ENCODE peak calls at places on chromosomes 4 and X, in six cellular contexts. C, O, T, F, J and L are unnamed samples.

GRCh38 chr4:169975131-169975836 is 50.9 kb downstream of the MFAP3L start:
- DNase-seq in O (no peak), T (no peak), F (no peak), C (no peak), J (no peak), L (no peak)

GRCh38 chrX:357693-358471 is 28.8 kb downstream of the PPP2R3B start:
- DNase-seq in O (no peak), F (peak), C (peak), J (no peak), T (no peak), L (no peak)

GRCh38 chr4:1177274-1178141 is 5.1 kb upstream of the SPON2 start:
- DNase-seq in J (no peak), O (no peak), F (peak), C (peak), T (no peak), L (peak)

GRCh38 chr4:41792166-41792565 is 43.6 kb upstream of the PHOX2B start:
- DNase-seq in T (no peak), F (no peak), C (no peak), O (no peak), J (no peak), L (no peak)

GRCh38 chr4:170979736-170980135 is 833.5 kb upstream of the GALNTL6 start:
- DNase-seq in F (no peak), O (no peak), C (no peak), T (no peak), J (no peak), L (peak)

GRCh38 chr4:103425406-103425805 is 227.3 kb upstream of the CENPE start:
- DNase-seq in C (no peak), J (no peak), F (no peak), T (no peak), O (no peak), L (no peak)

GRCh38 chr4:24274401-24275035 is 309.8 kb downstream of the DHX15 start:
- DNase-seq in T (no peak), O (peak), J (no peak), F (no peak), C (no peak), L (no peak)

GRCh38 chrX:30939928-30940327 is 50.9 kb upstream of the TAB3 start:
- DNase-seq in J (no peak), C (no peak), O (no peak), F (no peak), T (no peak), L (no peak)

GRCh38 chrX:40175416-40176255 is 77.9 kb upstream of the BCOR start:
- DNase-seq in C (peak), O (no peak), F (peak), J (peak), T (peak), L (peak)

GRCh38 chrX:144265641-144266040 is 381.8 kb downstream of the UBE2NL start:
- DNase-seq in F (no peak), J (no peak), C (no peak), O (no peak), T (no peak), L (no peak)

GRCh38 chr4:108690738-108691137 is 40.3 kb downstream of the OSTC start:
- DNase-seq in C (no peak), T (no peak), F (no peak), J (no peak), O (no peak), L (no peak)

GRCh38 chrX:118802857-118803256 is 20.8 kb upstream of the ZCCHC12 start:
- DNase-seq in T (no peak), C (no peak), F (no peak), J (no peak), O (peak), L (no peak)

GRCh38 chrX:132425744-132426318 is 63.0 kb downstream of the MBNL3 start:
- DNase-seq in T (no peak), J (no peak), F (no peak), C (no peak), O (no peak), L (no peak)

GRCh38 chrX:38987135-38987780 is 186.0 kb downstream of the MID1IP1 start:
- DNase-seq in F (no peak), C (peak), J (no peak), T (no peak), O (no peak), L (no peak)

GRCh38 chr4:55512922-55513571 is 33.7 kb downstream of the CLOCK start:
- DNase-seq in F (no peak), O (no peak), J (no peak), C (no peak), T (no peak), L (no peak)

GRCh38 chr4:813900-814299 is 12.0 kb downstream of the CPLX1 start:
- DNase-seq in C (no peak), O (no peak), F (no peak), J (no peak), T (peak), L (peak)

GRCh38 chr4:10095296-10095991 is 21.2 kb downstream of the WDR1 start:
- DNase-seq in F (peak), T (no peak), J (no peak), O (no peak), C (peak), L (no peak)

GRCh38 chrX:129768586-129769466 is 10.9 kb upstream of the SASH3 start:
- DNase-seq in F (no peak), O (peak), C (no peak), T (no peak), J (no peak), L (no peak)

GRCh38 chrX:111914398-111915092 is 38.6 kb downstream of the TRPC5OS start:
- DNase-seq in O (no peak), F (no peak), J (no peak), C (no peak), T (no peak), L (no peak)

GRCh38 chrX:22118161-22118830 is 86.2 kb downstream of the PHEX start:
- DNase-seq in J (no peak), T (no peak), O (no peak), F (no peak), C (no peak), L (peak)

GRCh38 chrX:17046478-17047097 is 100.1 kb downstream of the REPS2 start:
- DNase-seq in O (peak), T (peak), F (peak), C (no peak), J (no peak), L (peak)

GRCh38 chrX:152632445-152633097 is 5.1 kb upstream of the GABRQ start:
- DNase-seq in C (no peak), T (peak), J (peak), F (no peak), O (peak), L (no peak)

GRCh38 chr4:163755013-163755412 is 260.5 kb downstream of the TMA16 start:
- DNase-seq in C (no peak), F (no peak), O (peak), J (no peak), T (no peak), L (no peak)

GRCh38 chr4:10273030-10273429 is 156.4 kb upstream of the WDR1 start:
- DNase-seq in F (no peak), O (peak), T (no peak), J (no peak), C (no peak), L (no peak)

GRCh38 chr4:53776141-53776540 is 184.9 kb upstream of the LNX1 start:
- DNase-seq in F (no peak), T (no peak), C (no peak), O (no peak), J (no peak), L (no peak)

GRCh38 chr4:173334891-173335754 is 965 bp upstream of the HMGB2 start:
- DNase-seq in J (no peak), T (peak), C (peak), F (peak), O (peak), L (peak)

GRCh38 chr4:159201168-159201567 is 98.3 kb downstream of the RAPGEF2 start:
- DNase-seq in O (no peak), F (no peak), C (no peak), J (no peak), T (no peak), L (no peak)

GRCh38 chr4:1567808-1568581 is 116.1 kb downstream of the FAM53A start:
- DNase-seq in T (no peak), J (no peak), C (peak), O (no peak), F (no peak), L (peak)

GRCh38 chr4:71389149-71389840 is 50.5 kb downstream of the SLC4A4 start:
- DNase-seq in O (peak), F (no peak), T (no peak), J (no peak), C (no peak), L (no peak)

GRCh38 chr4:108834167-108834566 is 71.3 kb upstream of the ETNPPL start:
- DNase-seq in C (no peak), J (no peak), O (peak), F (no peak), T (no peak), L (no peak)

GRCh38 chrX:81195712-81196111 is 6.0 kb downstream of the HMGN5 start:
- DNase-seq in J (no peak), O (peak), F (peak), C (no peak), T (peak), L (peak)

GRCh38 chr4:86961605-86962295 is 26.9 kb downstream of the AFF1 start:
- DNase-seq in F (no peak), J (no peak), O (no peak), T (no peak), C (no peak), L (no peak)

GRCh38 chr4:86960557-86960959 is 25.7 kb downstream of the AFF1 start:
- DNase-seq in J (no peak), F (no peak), C (no peak), O (peak), T (no peak), L (no peak)

GRCh38 chr4:86961103-86961502 is 26.3 kb downstream of the AFF1 start:
- DNase-seq in T (no peak), O (no peak), J (no peak), C (no peak), F (no peak), L (no peak)

GRCh38 chr4:86957214-86957613 is 22.4 kb downstream of the AFF1 start:
- DNase-seq in O (peak), C (no peak), T (no peak), J (no peak), F (no peak), L (no peak)

DNA sequence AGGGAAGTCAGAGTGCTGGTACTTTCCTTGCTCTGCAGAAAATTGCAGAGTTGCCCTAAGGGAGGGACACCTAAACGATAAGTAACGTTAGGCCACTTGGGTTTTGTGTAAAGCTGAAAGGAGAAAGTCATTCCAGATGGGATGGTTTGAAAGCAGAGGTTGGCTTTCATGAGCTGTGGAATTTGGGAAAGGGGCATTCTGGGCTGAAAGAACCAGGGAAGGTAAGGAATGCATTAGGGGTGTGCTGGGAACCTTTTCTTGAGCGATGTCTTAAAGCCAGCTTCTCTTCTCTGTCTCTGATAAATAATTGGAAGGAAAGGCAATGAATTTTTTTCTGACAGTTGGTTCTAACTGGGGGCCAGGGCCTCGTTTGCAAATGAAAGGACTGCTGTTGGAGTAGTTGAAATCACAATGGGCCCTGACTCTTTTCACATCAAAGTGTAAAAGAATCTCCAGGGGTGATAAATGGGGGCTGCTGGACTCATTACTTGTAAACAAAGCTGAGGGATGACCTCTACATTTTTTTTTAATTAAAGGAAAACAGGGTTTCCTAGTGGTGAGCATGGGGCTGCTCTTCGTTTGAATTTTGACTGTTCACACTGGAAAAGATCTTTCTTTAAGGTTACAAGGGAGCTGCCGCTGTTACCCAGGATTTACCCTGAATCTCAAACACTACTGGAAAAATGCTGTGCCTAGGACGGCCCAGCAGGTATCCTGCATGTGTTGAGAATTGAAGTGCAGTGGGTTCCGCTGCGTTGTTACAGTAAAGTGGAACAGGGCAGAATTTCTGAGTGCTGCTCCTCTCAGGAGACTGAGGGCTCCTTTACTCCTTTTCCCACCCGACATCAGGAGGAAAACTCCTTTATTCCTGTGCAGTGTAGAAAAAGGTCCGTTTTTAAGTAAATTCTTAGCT is 25.0 kb downstream of the AFF1 start:
- DNase-seq in T (peak), O (no peak), F (no peak), J (no peak), C (no peak), L (peak)
- H3K4me3 ChIP-seq in T (no peak), O (no peak), F (no peak), J (no peak), C (no peak), L (no peak)

GRCh38 chrX:150158554-150159332 is 204.4 kb upstream of the MAMLD1 start:
- DNase-seq in T (no peak), C (no peak), F (no peak), O (no peak), J (peak), L (no peak)

GRCh38 chrX:150159537-150159936 is 203.6 kb upstream of the MAMLD1 start:
- DNase-seq in C (no peak), J (no peak), T (no peak), F (no peak), O (no peak), L (no peak)

GRCh38 chrX:150157291-150157690 is 205.8 kb upstream of the MAMLD1 start:
- DNase-seq in T (no peak), C (no peak), F (no peak), O (no peak), J (no peak), L (no peak)

GRCh38 chrX:150155396-150156048 is 207.6 kb upstream of the MAMLD1 start:
- DNase-seq in O (peak), F (no peak), C (peak), J (peak), T (no peak), L (no peak)

DNA sequence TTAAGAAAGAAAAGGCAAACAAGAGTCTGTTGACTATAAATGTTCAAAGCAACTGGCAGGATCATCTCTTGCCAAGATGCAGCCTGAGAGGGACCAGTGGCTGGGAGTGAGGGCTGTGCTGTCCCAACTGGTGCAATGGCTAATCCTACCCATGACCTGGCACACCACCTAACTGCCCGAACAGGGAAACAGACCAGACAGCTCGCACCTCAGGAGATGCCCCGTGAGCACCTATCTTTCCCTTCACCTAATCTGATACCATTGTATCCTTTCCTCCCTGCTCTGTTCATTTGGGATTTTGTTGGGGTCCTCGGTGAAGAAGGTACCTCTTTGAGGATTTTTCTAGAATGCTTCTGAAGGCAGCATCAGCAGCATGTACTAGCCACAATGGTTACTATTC is 206.5 kb upstream of the MAMLD1 start:
- DNase-seq in C (no peak), T (no peak), F (no peak), O (no peak), J (peak), L (no peak)
- H3K4me3 ChIP-seq in C (no peak), T (no peak), F (no peak), O (no peak), J (no peak), L (no peak)

GRCh38 chr4:185532327-185532726 is 3.0 kb downstream of the PDLIM3 start:
- DNase-seq in T (no peak), F (no peak), O (no peak), C (no peak), J (no peak), L (no peak)

GRCh38 chr4:185535818-185536729 is 767 bp upstream of the PDLIM3 start:
- DNase-seq in O (no peak), C (no peak), T (no peak), J (no peak), F (no peak), L (peak)

GRCh38 chr4:185532795-185533324 is 2.4 kb downstream of the PDLIM3 start:
- DNase-seq in C (no peak), T (no peak), F (no peak), J (no peak), O (no peak), L (no peak)

GRCh38 chr4:185534534-185534849 is 815 bp downstream of the PDLIM3 start:
- DNase-seq in C (no peak), O (no peak), F (no peak), T (no peak), J (no peak), L (no peak)

DNA sequence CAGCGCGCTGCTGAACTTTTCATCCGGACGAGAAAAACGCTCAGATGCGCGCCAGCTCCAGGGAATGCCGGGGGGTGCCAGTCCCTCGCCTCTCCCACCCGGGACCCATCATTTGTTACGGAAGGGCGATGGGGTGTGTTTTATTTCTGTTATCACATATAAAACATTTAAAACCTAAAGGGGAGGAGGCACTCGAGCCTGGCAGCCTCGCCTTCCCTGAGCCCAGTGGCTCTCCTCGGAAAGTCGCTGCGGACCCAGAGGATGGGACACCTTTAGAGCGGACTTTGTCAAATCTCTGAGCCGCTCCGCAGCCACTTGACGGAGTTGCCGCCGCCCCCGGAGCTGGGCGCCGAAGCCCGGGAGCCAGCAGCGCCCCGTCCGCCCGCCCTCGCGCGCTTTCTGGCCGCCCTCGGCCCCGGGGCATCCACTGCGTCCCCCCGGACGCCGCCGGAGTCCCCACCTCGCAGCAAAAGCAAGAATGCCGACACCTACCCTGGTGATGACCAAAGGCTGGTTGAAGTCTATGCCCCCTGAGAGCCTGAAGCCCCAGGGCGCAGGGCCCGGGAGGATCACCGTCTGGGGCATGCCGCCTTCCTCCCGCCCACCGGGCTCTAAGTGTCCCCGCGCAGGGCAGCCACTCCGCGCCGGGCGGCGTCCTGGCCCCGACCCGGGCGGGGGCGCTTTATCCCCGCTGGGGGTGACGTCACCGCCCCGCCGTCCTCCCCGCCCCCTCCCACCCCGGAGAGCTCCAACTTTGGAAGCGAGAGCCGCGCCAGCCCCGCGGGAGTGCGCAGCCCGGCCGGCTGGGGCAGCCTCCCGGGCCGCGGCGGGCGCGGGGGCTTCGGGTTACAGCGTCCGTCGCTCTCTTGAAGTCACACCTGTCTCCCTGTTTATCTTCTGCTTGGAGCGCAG is at the start of gene PDLIM3:
- DNase-seq in C (no peak), T (peak), O (no peak), F (no peak), J (no peak), L (peak)
- H3K4me3 ChIP-seq in C (peak), T (peak), O (peak), F (no peak), J (peak), L (peak)

GRCh38 chr4:121822047-121822446 is 1.6 kb downstream of the CCNA2 start:
- DNase-seq in F (no peak), O (no peak), J (no peak), T (no peak), C (no peak), L (no peak)
- H3K4me3 ChIP-seq in F (no peak), O (peak), J (no peak), T (peak), C (no peak), L (no peak)

GRCh38 chrX:135295944-135296305 is 13.4 kb upstream of the ETDC start:
- DNase-seq in J (no peak), T (no peak), O (no peak), F (no peak), C (no peak), L (no peak)
- H3K4me3 ChIP-seq in J (peak), T (peak), O (peak), F (peak), C (no peak), L (peak)

DNA sequence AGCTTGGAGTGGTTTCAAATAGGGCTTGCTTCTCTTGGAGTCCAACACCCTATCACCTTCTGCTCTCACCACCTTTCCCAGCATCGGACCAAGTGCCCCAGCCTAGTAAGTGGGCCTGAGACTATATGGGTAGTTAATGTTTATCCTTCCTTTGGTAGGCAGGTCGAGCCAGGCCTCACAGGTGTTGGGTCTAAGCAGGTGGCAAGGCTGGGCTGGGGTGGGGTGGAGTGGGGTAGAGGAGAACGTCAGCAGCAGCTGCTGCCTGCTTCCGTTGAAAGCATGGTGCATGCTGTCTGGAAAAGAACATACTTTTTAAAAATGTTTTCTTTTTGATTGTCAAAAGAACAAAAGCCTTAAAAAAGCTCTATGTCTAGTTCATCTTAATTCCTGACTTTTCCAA is 1.3 kb downstream of the DRP2 start:
- DNase-seq in O (no peak), T (no peak), J (no peak), F (no peak), C (peak), L (no peak)
- H3K4me3 ChIP-seq in O (no peak), T (no peak), J (no peak), F (no peak), C (no peak), L (no peak)

DNA sequence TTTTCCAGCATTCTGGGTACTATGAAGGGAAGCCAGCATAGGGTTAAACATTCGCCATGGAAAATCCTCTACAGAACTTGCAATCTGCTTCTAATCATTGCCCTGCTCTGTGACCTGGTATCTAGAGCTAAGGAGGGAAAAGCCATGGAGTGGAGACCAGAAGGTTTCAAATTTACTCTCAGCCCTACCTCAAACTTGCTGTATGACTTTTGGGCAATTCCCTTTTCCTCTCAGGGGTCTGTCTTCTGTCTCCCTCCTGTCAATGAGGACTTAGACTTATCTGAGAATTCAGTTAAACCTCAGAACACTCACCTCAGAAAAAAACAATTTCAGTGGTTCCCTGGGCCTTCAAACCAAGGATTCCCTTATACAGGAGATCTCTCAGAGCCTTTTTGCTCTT is 29.1 kb downstream of the ARHGEF9 start:
- DNase-seq in T (no peak), C (no peak), J (no peak), F (no peak), O (no peak), L (no peak)
- H3K4me3 ChIP-seq in T (no peak), C (no peak), J (no peak), F (no peak), O (peak), L (no peak)

GRCh38 chrX:69615323-69615722 is 590 bp upstream of the EDA start:
- DNase-seq in F (no peak), O (no peak), T (peak), J (no peak), C (no peak), L (peak)
- H3K4me3 ChIP-seq in F (no peak), O (no peak), T (no peak), J (no peak), C (no peak), L (peak)